ENCODE peak calls at places on chromosomes 12 and 14, in six cellular contexts. R, P, C, J, D and E are unnamed samples.

GRCh38 chr12:96237465-96238077 is 43.4 kb downstream of the ELK3 start:
- DNase-seq in C (no peak), D (no peak), J (no peak), R (no peak), P (no peak), E (no peak)

GRCh38 chr12:70646850-70647249 is 9.6 kb upstream of the PTPRB start:
- DNase-seq in D (no peak), C (no peak), J (no peak), R (no peak), P (no peak), E (no peak)

GRCh38 chr12:50620050-50620974 is 115.5 kb downstream of the DIP2B start:
- DNase-seq in C (no peak), R (no peak), J (no peak), P (no peak), D (no peak), E (no peak)

GRCh38 chr12:9319842-9320173 is 111.6 kb upstream of the PZP start:
- DNase-seq in C (no peak), P (no peak), J (no peak), D (no peak), R (no peak), E (no peak)

GRCh38 chr12:805022-805632 is 52.7 kb downstream of the WNK1 start:
- DNase-seq in R (no peak), J (no peak), D (no peak), C (no peak), P (no peak), E (no peak)

GRCh38 chr12:92362785-92363184 is 217.1 kb upstream of the BTG1 start:
- DNase-seq in D (peak; percentile 86), J (no peak), R (no peak), C (no peak), P (no peak), E (no peak)

GRCh38 chr14:24250354-24250753 is 7.9 kb upstream of the TINF2 start:
- DNase-seq in D (no peak), R (no peak), P (no peak), C (no peak), J (no peak), E (no peak)

GRCh38 chr12:65232490-65233077 is 45.9 kb upstream of the MSRB3 start:
- DNase-seq in D (no peak), P (no peak), C (no peak), J (no peak), R (peak; percentile 13), E (peak; percentile 12)

GRCh38 chr12:54002278-54002914 is 2.4 kb downstream of the HOXC9 start:
- DNase-seq in J (no peak), C (no peak), D (no peak), P (no peak), R (no peak), E (no peak)

GRCh38 chr14:96630281-96630680 is 128.1 kb downstream of the PAPOLA start:
- DNase-seq in D (no peak), P (peak; percentile 8), R (no peak), J (no peak), C (no peak), E (peak; percentile 0)

GRCh38 chr14:96629558-96630222 is 127.5 kb downstream of the PAPOLA start:
- DNase-seq in R (no peak), C (no peak), J (no peak), P (peak; percentile 19), D (no peak), E (peak; percentile 3)

GRCh38 chr14:96627386-96627785 is 125.2 kb downstream of the PAPOLA start:
- DNase-seq in R (no peak), C (no peak), J (no peak), D (no peak), P (no peak), E (no peak)

GRCh38 chr14:96627811-96628775 is 125.9 kb downstream of the PAPOLA start:
- DNase-seq in D (no peak), P (no peak), C (no peak), R (no peak), J (no peak), E (peak; percentile 1)

GRCh38 chr14:96629082-96629481 is 126.9 kb downstream of the PAPOLA start:
- DNase-seq in P (peak; percentile 11), D (no peak), J (no peak), R (no peak), C (no peak), E (peak; percentile 1)
- TF ChIP-seq CHD2 in P (no peak), D (no peak), J (no peak), R (no peak), C (no peak), E (no peak)

DNA sequence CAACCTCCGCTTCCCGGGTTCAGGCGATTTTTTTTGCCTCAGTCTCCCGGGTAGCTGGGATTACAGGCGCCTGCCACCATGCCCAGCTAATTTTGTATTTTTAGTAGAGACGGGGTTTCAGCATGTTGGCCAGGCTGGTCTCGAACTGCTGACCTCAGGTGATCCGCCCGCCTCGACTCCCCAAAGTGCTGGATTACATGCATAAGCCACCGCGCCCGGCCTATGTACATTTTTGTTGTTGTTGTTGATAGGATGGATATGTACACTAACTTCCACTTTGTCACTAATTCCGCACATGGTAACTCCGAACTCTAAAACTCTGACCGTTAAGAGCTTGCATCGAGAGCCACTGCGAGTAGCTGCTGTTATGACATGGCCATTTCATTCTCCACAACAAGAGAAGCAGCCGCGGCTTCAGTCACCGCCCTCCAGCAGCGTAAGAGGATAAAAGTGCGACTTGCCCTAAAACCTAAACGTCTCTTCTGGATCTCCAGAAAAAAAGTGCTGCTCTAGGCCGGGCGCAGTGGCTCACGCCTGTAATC is 742 bp upstream of the MARS1 start:
- DNase-seq in R (no peak), J (no peak), D (no peak), C (no peak), P (no peak), E (no peak)
- H3K4me3 ChIP-seq in R (peak overlapping the region; percentile 30), J (peak overlapping the region; percentile 83), D (peak overlapping the region; percentile 42), C (no peak overlapping the region), P (no peak overlapping the region), E (no peak overlapping the region)

GRCh38 chr12:66965613-66966012 is 286.7 kb upstream of the GRIP1 start:
- DNase-seq in D (no peak), J (no peak), C (no peak), P (no peak), R (no peak), E (no peak)

GRCh38 chr12:66962316-66962715 is 283.4 kb upstream of the GRIP1 start:
- DNase-seq in C (no peak), D (no peak), R (no peak), J (no peak), P (no peak), E (no peak)

GRCh38 chr12:66963901-66964300 is 285.0 kb upstream of the GRIP1 start:
- DNase-seq in J (no peak), R (no peak), C (no peak), D (no peak), P (no peak), E (no peak)

GRCh38 chr12:66960704-66961690 is 282.1 kb upstream of the GRIP1 start:
- DNase-seq in J (no peak), R (no peak), P (no peak), C (no peak), D (no peak), E (no peak)

DNA sequence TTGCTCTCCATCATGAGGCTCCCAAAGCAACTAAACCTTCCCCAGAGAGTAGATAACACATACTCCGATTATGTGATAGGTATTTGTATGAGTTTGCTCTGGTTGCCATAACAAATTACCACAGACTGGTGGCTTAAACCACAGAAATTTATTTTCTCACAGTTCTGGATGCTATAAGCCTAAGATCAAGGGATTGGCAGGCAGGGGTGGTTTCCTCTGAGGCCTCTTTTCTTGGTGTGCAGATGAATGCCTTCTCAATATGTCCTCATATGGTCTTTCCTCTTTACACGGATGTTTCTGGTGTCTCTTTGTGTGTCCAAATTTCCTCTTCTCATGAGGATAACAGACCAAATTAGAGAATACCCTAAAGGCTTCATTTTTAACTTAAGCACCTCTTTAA is 285.8 kb upstream of the GRIP1 start:
- DNase-seq in D (no peak), C (no peak), J (no peak), P (no peak), R (no peak), E (no peak)
- TF ChIP-seq CHD2 in D (no peak), C (no peak), J (no peak), P (no peak), R (no peak), E (no peak)

GRCh38 chr12:42744539-42745156 is 155.1 kb upstream of the PRICKLE1 start:
- DNase-seq in R (no peak), J (no peak), C (no peak), P (no peak), D (no peak), E (no peak)
- H3K4me3 ChIP-seq in R (no peak overlapping the region), J (no peak overlapping the region), C (no peak overlapping the region), P (no peak overlapping the region), D (no peak overlapping the region), E (no peak overlapping the region)

DNA sequence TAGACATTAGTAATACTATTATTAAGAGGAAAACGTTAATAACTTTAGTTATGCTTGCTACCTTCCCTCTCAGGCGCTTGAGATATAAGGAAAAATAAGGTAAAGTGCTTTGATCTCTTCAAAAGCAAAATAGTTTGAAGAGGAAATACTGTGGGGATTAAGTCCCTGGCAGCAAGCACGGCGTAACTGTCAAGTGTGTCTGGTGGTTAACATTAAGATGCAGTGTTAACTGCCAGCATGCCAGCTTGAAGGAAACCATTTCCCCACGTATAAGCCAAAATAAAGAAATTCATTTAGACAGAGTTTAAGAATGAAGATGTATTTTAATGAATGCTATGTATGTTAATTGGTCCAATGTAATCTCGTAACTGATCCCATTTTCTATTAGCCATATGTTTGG is 31.8 kb downstream of the PELI2 start:
- DNase-seq in C (no peak), D (no peak), J (no peak), P (no peak), R (no peak), E (no peak)
- TF ChIP-seq CHD2 in C (no peak), D (no peak), J (no peak), P (no peak), R (no peak), E (no peak)

GRCh38 chr12:97465012-97465345 is 2.4 kb downstream of the RMST start:
- DNase-seq in P (peak; percentile 71), J (no peak), C (no peak), D (no peak), R (no peak), E (no peak)
- H3K4me3 ChIP-seq in P (peak overlapping the region; percentile 94), J (no peak overlapping the region), C (no peak overlapping the region), D (no peak overlapping the region), R (no peak overlapping the region), E (no peak overlapping the region)

GRCh38 chr12:117084405-117085317 is 14.6 kb downstream of the TESC start:
- DNase-seq in D (no peak), P (no peak), J (no peak), R (no peak), C (peak; percentile 23), E (no peak)
- TF ChIP-seq CHD2 in D (no peak), P (no peak), J (no peak), R (no peak), C (no peak), E (no peak)